ENCODE peak calls at places on chromosome 14, in five cellular contexts. L is COLO829, W is AG09319, A is left ventricle myocardium superior, M is COR-L47. S is an unnamed sample.

GRCh38 chr14:25516838-25517237 is 466.9 kb upstream of the STXBP6 start:
- DNase-seq in L (no peak), W (no peak), A (no peak), M (no peak), S (no peak)

GRCh38 chr14:60311417-60311816 is 62.4 kb downstream of the PPM1A start:
- DNase-seq in L (peak; percentile 41), W (peak; percentile 28), A (no peak), M (no peak), S (no peak)

GRCh38 chr14:54818201-54819133 is 84.2 kb downstream of the GCH1 start:
- DNase-seq in L (no peak), W (peak; percentile 59), A (no peak), M (peak; percentile 96), S (peak; percentile 68)

GRCh38 chr14:105616802-105617192 is 90.4 kb downstream of the TMEM121 start:
- DNase-seq in L (no peak), W (no peak), A (no peak), M (no peak), S (no peak)

GRCh38 chr14:69439516-69440270 is 41.2 kb downstream of the SLC39A9 start:
- DNase-seq in L (no peak), W (no peak), A (no peak), M (no peak), S (no peak)

GRCh38 chr14:49893309-49894213 is 679 bp downstream of the ARF6 start:
- DNase-seq in L (no peak), W (peak; percentile 15), A (peak; percentile 77), M (peak; percentile 58), S (no peak)

GRCh38 chr14:103695331-103696026 is 19.8 kb downstream of the XRCC3 start:
- DNase-seq in L (no peak), W (no peak), A (no peak), M (no peak), S (no peak)

GRCh38 chr14:58844544-58844943 is 206.8 kb downstream of the DACT1 start:
- DNase-seq in L (no peak), W (no peak), A (no peak), M (no peak), S (no peak)

GRCh38 chr14:52835122-52835903 is 43.9 kb upstream of the GNPNAT1 start:
- DNase-seq in L (peak; percentile 14), W (no peak), A (no peak), M (peak; percentile 38), S (peak; percentile 44)

GRCh38 chr14:69479696-69480095 is 4.8 kb upstream of the PLEKHD1 start:
- DNase-seq in L (no peak), W (no peak), A (no peak), M (no peak), S (no peak)

GRCh38 chr14:75046899-75047298 is 4.4 kb downstream of the MLH3 start:
- DNase-seq in L (no peak), W (no peak), A (no peak), M (no peak), S (peak; percentile 37)

GRCh38 chr14:57869530-57870088 is 3.7 kb upstream of the SLC35F4 start:
- DNase-seq in L (no peak), W (no peak), A (no peak), M (no peak), S (peak; percentile 23)

GRCh38 chr14:65926935-65927700 is 514.6 kb downstream of the FUT8 start:
- DNase-seq in L (no peak), W (no peak), A (no peak), M (peak; percentile 60), S (no peak)

GRCh38 chr14:50051106-50051505 is 65.3 kb downstream of the VCPKMT start:
- DNase-seq in L (no peak), W (no peak), A (no peak), M (no peak), S (no peak)

GRCh38 chr14:25150934-25151790 is 101.2 kb upstream of the STXBP6 start:
- DNase-seq in L (peak; percentile 48), W (peak; percentile 14), A (no peak), M (peak; percentile 53), S (peak; percentile 69)

S was measured in renal cortical epithelial cell.